ENCODE peak calls at places on chromosomes 5 and 9, in seven cellular contexts. L is EH; W is T-helper 1 cell; D is smooth muscle cell of the brain vasculature; I is GM23248; V is brain microvascular endothelial cell; C is activated T-helper 1 cell treated with anti-CD3 and anti-CD28 coated beads, Interleukin-2, amount 50 U/mL, for 16 hours. P is an unnamed sample.

GRCh38 chr5:57650360-57651069 is 167.9 kb upstream of the ACTBL2 start:
- DNase-seq in L (peak; percentile 77), V (peak; percentile 70), C (no peak), I (peak; percentile 70), W (peak; percentile 9), D (peak; percentile 17), P (peak; percentile 55)

GRCh38 chr5:78972654-78973428 is 12.3 kb downstream of the ARSB start:
- DNase-seq in C (no peak), L (peak; percentile 76), I (peak; percentile 21), V (peak; percentile 10), D (no peak), W (no peak), P (peak; percentile 37)

GRCh38 chr5:175501759-175502158 is 23.4 kb downstream of the SFXN1 start:
- DNase-seq in V (no peak), D (no peak), I (no peak), C (no peak), W (no peak), L (no peak), P (no peak)

GRCh38 chr5:1666812-1667588 is 132.6 kb downstream of the MRPL36 start:
- DNase-seq in D (no peak), V (no peak), L (no peak), C (no peak), I (peak; percentile 32), W (no peak), P (no peak)

GRCh38 chr9:112174223-112174964 is 703 bp downstream of the SUSD1 start:
- DNase-seq in W (peak; percentile 90), L (peak; percentile 76), V (no peak), D (no peak), C (peak; percentile 60), I (peak; percentile 79), P (peak; percentile 17)

GRCh38 chr5:127072861-127073846 is at the start of gene C5orf63:
- DNase-seq in D (no peak), I (peak; percentile 61), C (peak; percentile 50), L (peak; percentile 35), W (peak; percentile 84), V (no peak), P (no peak)

GRCh38 chr5:137344723-137345322 is 154.3 kb downstream of the SPOCK1 start:
- DNase-seq in C (no peak), L (peak; percentile 70), W (peak; percentile 32), I (peak; percentile 74), V (peak; percentile 73), D (peak; percentile 4), P (peak; percentile 73)

GRCh38 chr9:1198085-1198484 is 147.9 kb downstream of the DMRT2 start:
- DNase-seq in W (no peak), V (no peak), I (peak; percentile 80), C (no peak), D (no peak), L (no peak), P (peak; percentile 5)

GRCh38 chr9:95028855-95029219 is 288.7 kb downstream of the FANCC start:
- DNase-seq in L (no peak), D (no peak), I (no peak), W (no peak), V (no peak), C (no peak), P (no peak)

GRCh38 chr9:6845881-6846280 is 88.1 kb downstream of the KDM4C start:
- DNase-seq in L (peak; percentile 22), V (no peak), D (no peak), C (no peak), W (no peak), I (peak; percentile 5), P (no peak)

GRCh38 chr5:132363431-132364112 is 5.9 kb upstream of the SLC22A5 start:
- DNase-seq in C (no peak), L (peak; percentile 89), I (peak; percentile 98), D (no peak), V (peak; percentile 95), W (no peak), P (peak; percentile 81)

GRCh38 chr5:169112016-169112415 is 188.9 kb downstream of the SLIT3 start:
- DNase-seq in C (no peak), I (no peak), W (no peak), D (no peak), V (no peak), L (no peak), P (no peak)

GRCh38 chr9:79155308-79155707 is 416.5 kb upstream of the TLE4 start:
- DNase-seq in W (no peak), C (no peak), I (no peak), V (no peak), D (no peak), L (no peak), P (no peak)

GRCh38 chr5:83711982-83712601 is 8.6 kb downstream of the HAPLN1 start:
- DNase-seq in C (no peak), I (peak; percentile 45), L (peak; percentile 45), W (no peak), D (peak; percentile 32), V (peak; percentile 53), P (peak; percentile 54)

GRCh38 chr5:132766020-132766805 is 10.8 kb downstream of the SEPTIN8 start:
- DNase-seq in C (no peak), W (no peak), D (no peak), V (no peak), L (no peak), I (no peak), P (no peak)

GRCh38 chr5:31638748-31639418 is at the start of gene PDZD2:
- DNase-seq in L (peak; percentile 68), V (peak; percentile 42), W (peak; percentile 36), C (peak; percentile 59), I (peak; percentile 65), D (peak; percentile 13), P (peak; percentile 46)

GRCh38 chr5:180915924-180916323 is 17.0 kb downstream of the BTNL8 start:
- DNase-seq in W (no peak), L (no peak), I (no peak), V (no peak), D (no peak), C (no peak), P (no peak)

GRCh38 chr9:136619742-136620440 is 42.8 kb upstream of the EGFL7 start:
- DNase-seq in C (no peak), D (no peak), L (no peak), I (no peak), W (no peak), V (peak; percentile 48), P (peak; percentile 27)

GRCh38 chr5:59423021-59423420 is 470.5 kb downstream of the PDE4D start:
- DNase-seq in W (no peak), L (no peak), I (peak; percentile 54), V (peak; percentile 64), D (peak; percentile 12), C (no peak), P (peak; percentile 27)

GRCh38 chr5:95081500-95082355 is 203.2 kb downstream of the MCTP1 start:
- DNase-seq in V (peak; percentile 84), L (peak; percentile 68), W (peak; percentile 77), D (peak; percentile 60), I (peak; percentile 76), C (no peak), P (peak; percentile 90)

GRCh38 chr9:105930007-105930627 is 235.8 kb downstream of the TMEM38B start:
- DNase-seq in W (no peak), V (no peak), L (no peak), D (no peak), I (no peak), C (no peak), P (no peak)

GRCh38 chr9:128153947-128154695 is 4.9 kb downstream of the LCN2 start:
- DNase-seq in I (no peak), D (no peak), C (no peak), W (no peak), V (no peak), L (no peak), P (no peak)

GRCh38 chr5:138770977-138771376 is 17.8 kb downstream of the CTNNA1 start:
- DNase-seq in I (no peak), D (no peak), L (no peak), C (no peak), W (no peak), V (no peak), P (no peak)

GRCh38 chr5:175202461-175203065 is 241.4 kb downstream of the DRD1 start:
- DNase-seq in D (no peak), V (no peak), L (peak; percentile 39), C (no peak), W (no peak), I (no peak), P (peak; percentile 49)

GRCh38 chr5:128271859-128272446 is 188.4 kb downstream of the SLC12A2 start:
- DNase-seq in L (peak; percentile 58), W (no peak), D (peak; percentile 10), V (peak; percentile 96), I (peak; percentile 80), C (no peak), P (peak; percentile 82)

GRCh38 chr9:77291714-77292113 is 114.4 kb downstream of the VPS13A start:
- DNase-seq in I (peak; percentile 49), V (peak; percentile 49), W (no peak), D (no peak), C (no peak), L (peak; percentile 56), P (no peak)